ENCODE peak calls at places on chromosomes 16 and 17, in four cellular contexts. E is IMR-90; H is cardiac muscle cell; Z is CD8-positive, alpha-beta T cell. J is an unnamed sample.

GRCh38 chr17:80069886-80070177 is 31.5 kb upstream of the GAA start:
- DNase-seq in E (no peak), H (peak; percentile 55), Z (no peak), J (no peak)

GRCh38 chr17:6596511-6596910 is 40.2 kb upstream of the PITPNM3 start:
- DNase-seq in E (no peak), H (no peak), Z (no peak), J (no peak)

GRCh38 chr17:38761612-38762011 is 9.1 kb downstream of the PSMB3 start:
- DNase-seq in E (peak; percentile 32), H (peak; percentile 36), Z (no peak), J (peak; percentile 42)

GRCh38 chr17:73196500-73196899 is 3.6 kb downstream of the COG1 start:
- DNase-seq in E (no peak), H (peak; percentile 56), Z (no peak), J (peak; percentile 77)

GRCh38 chr16:3542153-3542550 is 35.1 kb downstream of the NLRC3 start:
- DNase-seq in E (peak; percentile 6), H (no peak), Z (no peak), J (no peak)

GRCh38 chr17:3780986-3781385 is 20.0 kb downstream of the ITGAE start:
- DNase-seq in E (no peak), H (no peak), Z (no peak), J (no peak)

GRCh38 chr16:72658888-72659717 is 388.8 kb downstream of the ZFHX3 start:
- DNase-seq in E (peak; percentile 52), H (peak; percentile 26), Z (no peak), J (no peak)

GRCh38 chr17:72422505-72423285 is 301.9 kb downstream of the SOX9 start:
- DNase-seq in E (peak; percentile 92), H (peak; percentile 70), Z (no peak), J (peak; percentile 45)

GRCh38 chr17:73288534-73289302 is 23.1 kb downstream of the CDC42EP4 start:
- DNase-seq in E (no peak), H (no peak), Z (no peak), J (peak; percentile 76)

GRCh38 chr17:51322390-51323029 is 62.2 kb downstream of the UTP18 start:
- DNase-seq in E (peak; percentile 7), H (peak; percentile 51), Z (no peak), J (no peak)

GRCh38 chr16:8676737-8677375 is 2.4 kb downstream of the ABAT start:
- DNase-seq in E (no peak), H (no peak), Z (no peak), J (no peak)

GRCh38 chr17:79164408-79164807 is 89.8 kb downstream of the ENGASE start:
- DNase-seq in E (no peak), H (no peak), Z (no peak), J (no peak)

GRCh38 chr17:8955560-8955959 is 9.9 kb downstream of the PIK3R5 start:
- DNase-seq in E (no peak), H (no peak), Z (no peak), J (no peak)

GRCh38 chr16:30786936-30787612 is at the start of gene ZNF629:
- DNase-seq in E (peak; percentile 57), H (peak; percentile 79), Z (peak; percentile 38), J (peak; percentile 78)

GRCh38 chr17:3647769-3648540 is 11.4 kb downstream of the CTNS start:
- DNase-seq in E (peak; percentile 55), H (peak; percentile 71), Z (peak; percentile 21), J (peak; percentile 77)

GRCh38 chr17:8436169-8436932 is 667 bp downstream of the NDEL1 start:
- DNase-seq in E (peak; percentile 56), H (peak; percentile 55), Z (peak; percentile 59), J (peak; percentile 87)

GRCh38 chr16:9112166-9112843 is 20.9 kb downstream of the HAPSTR1 start:
- DNase-seq in E (no peak), H (no peak), Z (no peak), J (no peak)

GRCh38 chr16:30893744-30894539 is at the start of gene BCL7C:
- DNase-seq in E (peak; percentile 80), H (peak; percentile 91), Z (peak; percentile 75), J (peak; percentile 98)

GRCh38 chr17:44878627-44879221 is 20.5 kb downstream of the EFTUD2 start:
- DNase-seq in E (peak; percentile 38), H (peak; percentile 58), Z (peak; percentile 19), J (peak; percentile 56)

GRCh38 chr17:16928406-16929280 is 43.3 kb downstream of the TNFRSF13B start:
- DNase-seq in E (no peak), H (no peak), Z (no peak), J (no peak)

GRCh38 chr16:819336-819735 is 18.8 kb upstream of the GNG13 start:
- DNase-seq in E (no peak), H (no peak), Z (peak; percentile 53), J (no peak)

GRCh38 chr16:9755076-9755475 is 427.2 kb downstream of the GRIN2A start:
- DNase-seq in E (no peak), H (no peak), Z (no peak), J (no peak)

GRCh38 chr16:77599793-77600415 is 122.4 kb upstream of the NUDT7 start:
- DNase-seq in E (peak; percentile 47), H (peak; percentile 58), Z (no peak), J (peak; percentile 60)

GRCh38 chr17:77772461-77772897 is 186.0 kb upstream of the TNRC6C start:
- DNase-seq in E (peak; percentile 33), H (peak; percentile 82), Z (peak; percentile 70), J (peak; percentile 66)

GRCh38 chr16:67720236-67720635 is 1.1 kb upstream of the GFOD2 start:
- DNase-seq in E (no peak), H (no peak), Z (no peak), J (no peak)

GRCh38 chr17:18037482-18037881 is 1.5 kb downstream of the ATPAF2 start:
- DNase-seq in E (no peak), H (no peak), Z (no peak), J (no peak)

GRCh38 chr16:4263504-4264436 is 9.1 kb downstream of the TFAP4 start:
- DNase-seq in E (peak; percentile 86), H (peak; percentile 96), Z (no peak), J (peak; percentile 71)

GRCh38 chr17:10069301-10069700 is 129.1 kb downstream of the GAS7 start:
- DNase-seq in E (no peak), H (no peak), Z (no peak), J (no peak)